ENCODE peak calls at places on chromosomes 12 and 14, in six cellular contexts. One of them, this sample, is unnamed.

GRCh38 chr12:120470150-120470817 is 736 bp upstream of the SRSF9 start:
- DNase-seq in H1: no peak
- DNase-seq in K562: no peak
- DNase-seq in HCT116: no peak
- DNase-seq in A549: peak; percentile 46
- DNase-seq in HepG2: peak; percentile 15
- DNase-seq in this sample: no peak

GRCh38 chr14:87491816-87492215 is 501.2 kb downstream of the GALC start:
- DNase-seq in HCT116: no peak
- DNase-seq in A549: no peak
- DNase-seq in H1: no peak
- DNase-seq in K562: no peak
- DNase-seq in HepG2: no peak
- DNase-seq in this sample: no peak

GRCh38 chr12:124399622-124400021 is 104.7 kb downstream of the RFLNA start:
- DNase-seq in A549: peak; percentile 33
- DNase-seq in K562: peak; percentile 53
- DNase-seq in H1: peak; percentile 76
- DNase-seq in HepG2: peak; percentile 18
- DNase-seq in HCT116: no peak
- DNase-seq in this sample: peak; percentile 51

GRCh38 chr12:4275869-4276253 is 2.3 kb downstream of the CCND2 start:
- DNase-seq in H1: peak; percentile 50
- DNase-seq in A549: no peak
- DNase-seq in HepG2: no peak
- DNase-seq in HCT116: no peak
- DNase-seq in K562: peak; percentile 21
- DNase-seq in this sample: no peak

GRCh38 chr12:42923564-42923963 is 334.0 kb upstream of the PRICKLE1 start:
- DNase-seq in H1: no peak
- DNase-seq in HepG2: no peak
- DNase-seq in K562: no peak
- DNase-seq in HCT116: no peak
- DNase-seq in A549: no peak
- DNase-seq in this sample: no peak

GRCh38 chr14:59280961-59281360 is 92.5 kb downstream of the DAAM1 start:
- DNase-seq in A549: no peak
- DNase-seq in H1: no peak
- DNase-seq in K562: no peak
- DNase-seq in HepG2: no peak
- DNase-seq in HCT116: no peak
- DNase-seq in this sample: no peak

GRCh38 chr12:132397152-132397933 is 68.0 kb upstream of the GALNT9 start:
- DNase-seq in HCT116: no peak
- DNase-seq in A549: no peak
- DNase-seq in H1: peak; percentile 49
- DNase-seq in K562: no peak
- DNase-seq in HepG2: no peak
- DNase-seq in this sample: no peak

GRCh38 chr12:57127710-57128518 is at the start of gene LRP1:
- DNase-seq in HepG2: peak; percentile 76
- DNase-seq in K562: peak; percentile 90
- DNase-seq in HCT116: peak; percentile 67
- DNase-seq in A549: peak; percentile 88
- DNase-seq in H1: peak; percentile 91
- DNase-seq in this sample: no peak

GRCh38 chr12:47066278-47067048 is 13.0 kb upstream of the PCED1B start:
- DNase-seq in H1: no peak
- DNase-seq in K562: no peak
- DNase-seq in HCT116: no peak
- DNase-seq in A549: no peak
- DNase-seq in HepG2: no peak
- DNase-seq in this sample: no peak

GRCh38 chr12:10027311-10028099 is 3.0 kb upstream of the CLEC9A start:
- DNase-seq in HepG2: no peak
- DNase-seq in A549: peak; percentile 38
- DNase-seq in K562: no peak
- DNase-seq in HCT116: no peak
- DNase-seq in H1: no peak
- DNase-seq in this sample: peak; percentile 80

GRCh38 chr14:92950773-92951172 is 27.8 kb downstream of the CHGA start:
- DNase-seq in H1: no peak
- DNase-seq in HCT116: no peak
- DNase-seq in K562: no peak
- DNase-seq in A549: no peak
- DNase-seq in HepG2: no peak
- DNase-seq in this sample: no peak

GRCh38 chr12:132486168-132486567 is 3.8 kb upstream of the FBRSL1 start:
- DNase-seq in K562: no peak
- DNase-seq in H1: no peak
- DNase-seq in HCT116: no peak
- DNase-seq in HepG2: no peak
- DNase-seq in A549: no peak
- DNase-seq in this sample: no peak

GRCh38 chr12:75876843-75877587 is 154.6 kb downstream of the PHLDA1 start:
- DNase-seq in K562: no peak
- DNase-seq in A549: no peak
- DNase-seq in HCT116: no peak
- DNase-seq in H1: no peak
- DNase-seq in HepG2: no peak
- DNase-seq in this sample: no peak

GRCh38 chr12:106897082-106897481 is 58.6 kb upstream of the TMEM263 start:
- DNase-seq in HCT116: peak; percentile 6
- DNase-seq in K562: peak; percentile 13
- DNase-seq in A549: peak; percentile 46
- DNase-seq in H1: no peak
- DNase-seq in HepG2: peak; percentile 25
- DNase-seq in this sample: no peak

GRCh38 chr14:32509632-32510187 is 180.6 kb downstream of the AKAP6 start:
- DNase-seq in HepG2: peak; percentile 50
- DNase-seq in K562: no peak
- DNase-seq in HCT116: no peak
- DNase-seq in H1: no peak
- DNase-seq in A549: peak; percentile 88
- DNase-seq in this sample: no peak

GRCh38 chr12:24396266-24396665 is 446.8 kb upstream of the SOX5 start:
- DNase-seq in HepG2: no peak
- DNase-seq in H1: no peak
- DNase-seq in K562: no peak
- DNase-seq in HCT116: no peak
- DNase-seq in A549: no peak
- DNase-seq in this sample: no peak

GRCh38 chr12:112163056-112163455 is 37.7 kb downstream of the TRAFD1 start:
- DNase-seq in A549: no peak
- DNase-seq in H1: no peak
- DNase-seq in K562: no peak
- DNase-seq in HepG2: no peak
- DNase-seq in HCT116: no peak
- DNase-seq in this sample: no peak

GRCh38 chr12:6816598-6816997 is 5.0 kb upstream of the GPR162 start:
- DNase-seq in H1: no peak
- DNase-seq in HCT116: no peak
- DNase-seq in HepG2: no peak
- DNase-seq in K562: no peak
- DNase-seq in A549: no peak
- DNase-seq in this sample: no peak

GRCh38 chr14:76695263-76695920 is 65.9 kb upstream of the VASH1 start:
- DNase-seq in K562: no peak
- DNase-seq in H1: peak; percentile 26
- DNase-seq in HepG2: no peak
- DNase-seq in HCT116: no peak
- DNase-seq in A549: no peak
- DNase-seq in this sample: no peak

GRCh38 chr14:48391661-48392060 is 716.3 kb upstream of the MDGA2 start:
- DNase-seq in H1: no peak
- DNase-seq in K562: no peak
- DNase-seq in HCT116: no peak
- DNase-seq in A549: no peak
- DNase-seq in HepG2: no peak
- DNase-seq in this sample: no peak

GRCh38 chr14:59321184-59321952 is 132.9 kb downstream of the DAAM1 start:
- DNase-seq in H1: no peak
- DNase-seq in K562: no peak
- DNase-seq in A549: no peak
- DNase-seq in HCT116: no peak
- DNase-seq in HepG2: no peak
- DNase-seq in this sample: no peak

GRCh38 chr12:51520576-51521325 is 70.3 kb upstream of the SCN8A start:
- DNase-seq in K562: no peak
- DNase-seq in A549: no peak
- DNase-seq in H1: peak; percentile 52
- DNase-seq in HCT116: no peak
- DNase-seq in HepG2: no peak
- DNase-seq in this sample: no peak

GRCh38 chr12:68317047-68317667 is 15.0 kb downstream of the MDM1 start:
- DNase-seq in H1: no peak
- DNase-seq in HepG2: peak; percentile 35
- DNase-seq in A549: peak; percentile 56
- DNase-seq in K562: peak; percentile 65
- DNase-seq in HCT116: peak; percentile 27
- DNase-seq in this sample: peak; percentile 68

GRCh38 chr14:51070732-51071131 is 24.2 kb downstream of the TRIM9 start:
- DNase-seq in HCT116: no peak
- DNase-seq in K562: no peak
- DNase-seq in HepG2: no peak
- DNase-seq in A549: no peak
- DNase-seq in H1: no peak
- DNase-seq in this sample: no peak

GRCh38 chr14:68362841-68363240 is 430.0 kb downstream of the ZFP36L1 start:
- DNase-seq in H1: no peak
- DNase-seq in HCT116: no peak
- DNase-seq in HepG2: no peak
- DNase-seq in K562: no peak
- DNase-seq in A549: no peak
- DNase-seq in this sample: no peak

GRCh38 chr14:68363841-68364711 is 428.8 kb downstream of the ZFP36L1 start:
- DNase-seq in H1: peak; percentile 81
- DNase-seq in A549: peak; percentile 34
- DNase-seq in HepG2: peak; percentile 44
- DNase-seq in HCT116: no peak
- DNase-seq in K562: no peak
- DNase-seq in this sample: no peak

GRCh38 chr14:68364823-68365222 is 428.0 kb downstream of the ZFP36L1 start:
- DNase-seq in HCT116: no peak
- DNase-seq in H1: no peak
- DNase-seq in K562: no peak
- DNase-seq in HepG2: no peak
- DNase-seq in A549: no peak
- DNase-seq in this sample: no peak

GRCh38 chr14:68365228-68365627 is 427.6 kb downstream of the ZFP36L1 start:
- DNase-seq in HepG2: no peak
- DNase-seq in A549: peak; percentile 49
- DNase-seq in K562: no peak
- DNase-seq in H1: no peak
- DNase-seq in HCT116: peak; percentile 8
- DNase-seq in this sample: no peak

GRCh38 chr14:68363401-68363800 is 429.5 kb downstream of the ZFP36L1 start:
- DNase-seq in HCT116: peak; percentile 13
- DNase-seq in H1: no peak
- DNase-seq in HepG2: no peak
- DNase-seq in A549: peak; percentile 44
- DNase-seq in K562: no peak
- DNase-seq in this sample: no peak
- TF ChIP-seq CTCF in HCT116: peak; percentile 34
- TF ChIP-seq CTCF in H1: peak; percentile 51
- TF ChIP-seq CTCF in HepG2: no peak
- TF ChIP-seq CTCF in A549: no peak
- TF ChIP-seq CTCF in K562: no peak
- TF ChIP-seq CTCF in this sample: no peak

GRCh38 chr12:27575099-27575779 is 51.2 kb downstream of the PPFIBP1 start:
- DNase-seq in H1: no peak
- DNase-seq in HepG2: no peak
- DNase-seq in HCT116: no peak
- DNase-seq in A549: no peak
- DNase-seq in K562: no peak
- DNase-seq in this sample: no peak

GRCh38 chr12:27577688-27578087 is 53.7 kb downstream of the PPFIBP1 start:
- DNase-seq in A549: no peak
- DNase-seq in HepG2: no peak
- DNase-seq in HCT116: no peak
- DNase-seq in K562: no peak
- DNase-seq in H1: no peak
- DNase-seq in this sample: no peak

GRCh38 chr12:27573972-27574371 is 50.0 kb downstream of the PPFIBP1 start:
- DNase-seq in HCT116: peak; percentile 37
- DNase-seq in H1: no peak
- DNase-seq in HepG2: no peak
- DNase-seq in K562: no peak
- DNase-seq in A549: peak; percentile 23
- DNase-seq in this sample: no peak

GRCh38 chr12:27576667-27577347 is 52.8 kb downstream of the PPFIBP1 start:
- DNase-seq in HCT116: no peak
- DNase-seq in K562: no peak
- DNase-seq in A549: no peak
- DNase-seq in H1: no peak
- DNase-seq in HepG2: no peak
- DNase-seq in this sample: no peak

GRCh38 chr12:27575780-27576154 is 51.8 kb downstream of the PPFIBP1 start:
- DNase-seq in K562: no peak
- DNase-seq in H1: no peak
- DNase-seq in HepG2: no peak
- DNase-seq in HCT116: no peak
- DNase-seq in A549: no peak
- DNase-seq in this sample: no peak
- H3K4me3 ChIP-seq in K562: no peak overlapping the region
- H3K4me3 ChIP-seq in H1: no peak overlapping the region
- H3K4me3 ChIP-seq in HepG2: no peak overlapping the region
- H3K4me3 ChIP-seq in HCT116: no peak overlapping the region
- H3K4me3 ChIP-seq in A549: no peak overlapping the region
- H3K4me3 ChIP-seq in this sample: no peak overlapping the region

GRCh38 chr12:123075591-123076171 is 75.2 kb downstream of the PITPNM2 start:
- DNase-seq in K562: peak; percentile 63
- DNase-seq in HCT116: no peak
- DNase-seq in HepG2: peak; percentile 78
- DNase-seq in A549: no peak
- DNase-seq in H1: peak; percentile 63
- DNase-seq in this sample: no peak
- TF ChIP-seq MAX in K562: no peak
- TF ChIP-seq MAX in HCT116: peak; percentile 33
- TF ChIP-seq MAX in HepG2: no peak
- TF ChIP-seq MAX in A549: no peak
- TF ChIP-seq MAX in H1: no peak
- TF ChIP-seq MAX in this sample: no peak

DNA sequence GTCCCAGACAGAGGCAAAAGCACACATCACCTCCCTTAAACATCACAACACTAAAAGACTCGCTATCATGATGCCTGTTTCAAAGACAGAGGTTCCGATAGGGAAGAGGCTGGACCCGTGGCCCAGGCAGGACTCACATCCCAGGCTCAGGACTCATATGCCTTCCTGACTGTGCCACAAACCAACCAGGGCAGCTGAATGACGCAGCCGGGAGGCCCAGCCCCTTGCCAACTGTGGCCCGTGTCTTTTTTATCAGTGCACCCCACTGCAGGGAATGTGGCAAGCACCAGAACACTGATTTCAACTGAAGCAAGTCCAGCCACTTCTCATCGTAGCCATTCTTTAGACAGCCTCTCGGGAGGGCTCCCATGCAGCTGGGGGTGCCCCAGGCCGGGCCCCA is 132.3 kb downstream of the KSR2 start:
- DNase-seq in HCT116: no peak
- DNase-seq in K562: no peak
- DNase-seq in H1: no peak
- DNase-seq in A549: no peak
- DNase-seq in HepG2: no peak
- DNase-seq in this sample: no peak
- TF ChIP-seq CTCF in HCT116: no peak
- TF ChIP-seq CTCF in K562: no peak
- TF ChIP-seq CTCF in H1: no peak
- TF ChIP-seq CTCF in A549: no peak
- TF ChIP-seq CTCF in HepG2: no peak
- TF ChIP-seq CTCF in this sample: no peak

This sample was measured in NB4.